ENCODE peak calls at places on chromosomes 1 and 21, in ten cellular contexts. I is GM06990, G is fibroblast of villous mesenchyme, O is AG04450, D is neural progenitor cell, Z is epithelial cell of proximal tubule, U is Caco-2, E is H1, T is lower lobe of right lung, Y is fibroblast of lung. R is an unnamed sample.

GRCh38 chr1:87044424-87044823 is 130.0 kb downstream of the HS2ST1 start:
- DNase-seq in I (no peak), G (no peak), O (no peak), D (no peak), Z (no peak), U (no peak), E (no peak), T (no peak), Y (no peak), R (peak)

GRCh38 chr1:199751524-199751923 is 276.0 kb upstream of the NR5A2 start:
- DNase-seq in I (no peak), G (no peak), O (no peak), D (no peak), Z (no peak), U (no peak), E (no peak), T (no peak), Y (no peak), R (no peak)

GRCh38 chr1:170831276-170831675 is 104.1 kb upstream of the MROH9 start:
- DNase-seq in I (no peak), G (no peak), O (no peak), D (no peak), Z (no peak), U (no peak), E (no peak), T (no peak), Y (no peak), R (no peak)

GRCh38 chr1:38736399-38736798 is 123.2 kb downstream of the RRAGC start:
- DNase-seq in I (no peak), G (no peak), O (no peak), D (no peak), Z (no peak), U (no peak), E (no peak), T (no peak), Y (no peak), R (no peak)

GRCh38 chr1:180542113-180542512 is 16.7 kb upstream of the OVAAL start:
- DNase-seq in I (no peak), G (no peak), O (no peak), D (no peak), Z (no peak), U (no peak), E (no peak), T (no peak), Y (no peak), R (no peak)

GRCh38 chr21:24395320-24395933 is 1211.9 kb downstream of the MRPL39 start:
- DNase-seq in I (no peak), G (no peak), O (no peak), D (no peak), Z (no peak), U (no peak), E (no peak), T (no peak), Y (peak), R (no peak)

GRCh38 chr1:29828526-29829447 is 592.5 kb downstream of the PTPRU start:
- DNase-seq in I (no peak), G (no peak), O (no peak), D (no peak), Z (no peak), U (no peak), E (no peak), T (no peak), Y (no peak), R (no peak)

GRCh38 chr21:35831791-35832190 is 228.5 kb downstream of the SETD4 start:
- DNase-seq in I (no peak), G (no peak), O (no peak), D (no peak), Z (no peak), U (no peak), E (no peak), T (no peak), Y (no peak), R (no peak)

GRCh38 chr1:160439718-160440117 is 39.4 kb downstream of the VANGL2 start:
- DNase-seq in I (no peak), G (no peak), O (no peak), D (no peak), Z (no peak), U (no peak), E (no peak), T (no peak), Y (no peak), R (no peak)

GRCh38 chr1:202161151-202162048 is 998 bp upstream of the PTPN7 start:
- DNase-seq in I (peak), G (no peak), O (no peak), D (no peak), Z (no peak), U (no peak), E (no peak), T (no peak), Y (no peak), R (no peak)

GRCh38 chr21:35512321-35512720 is 463.2 kb upstream of the RUNX1 start:
- DNase-seq in I (no peak), G (peak), O (no peak), D (no peak), Z (no peak), U (no peak), E (no peak), T (no peak), Y (peak), R (no peak)

GRCh38 chr1:214234635-214235025 is 46.3 kb upstream of the SMYD2 start:
- DNase-seq in I (no peak), G (no peak), O (no peak), D (no peak), Z (no peak), U (no peak), E (no peak), T (no peak), Y (peak), R (no peak)

GRCh38 chr1:246067432-246068021 is 439.6 kb downstream of the SMYD3 start:
- DNase-seq in I (no peak), G (peak), O (no peak), D (no peak), Z (no peak), U (no peak), E (no peak), T (no peak), Y (peak), R (peak)

GRCh38 chr1:246355421-246356230 is 151.5 kb downstream of the SMYD3 start:
- DNase-seq in I (no peak), G (no peak), O (no peak), D (peak), Z (no peak), U (no peak), E (no peak), T (no peak), Y (no peak), R (no peak)

GRCh38 chr21:26405735-26406361 is 167.2 kb downstream of the CYYR1 start:
- DNase-seq in I (no peak), G (peak), O (peak), D (peak), Z (peak), U (peak), E (no peak), T (no peak), Y (peak), R (peak)

GRCh38 chr1:162213281-162213909 is 143.9 kb downstream of the NOS1AP start:
- DNase-seq in I (no peak), G (peak), O (no peak), D (peak), Z (peak), U (no peak), E (no peak), T (peak), Y (peak), R (no peak)

GRCh38 chr1:160993544-160993943 is 27.4 kb downstream of the F11R start:
- DNase-seq in I (no peak), G (peak), O (peak), D (no peak), Z (no peak), U (no peak), E (no peak), T (no peak), Y (peak), R (peak)

GRCh38 chr1:41851589-41851988 is 67.1 kb downstream of the HIVEP3 start:
- DNase-seq in I (no peak), G (peak), O (no peak), D (no peak), Z (peak), U (no peak), E (no peak), T (no peak), Y (peak), R (peak)

GRCh38 chr1:238152119-238152518 is 261.4 kb upstream of the ZP4 start:
- DNase-seq in I (no peak), G (no peak), O (no peak), D (no peak), Z (no peak), U (no peak), E (no peak), T (no peak), Y (no peak), R (no peak)

GRCh38 chr1:208479435-208479834 is 235.3 kb upstream of the PLXNA2 start:
- DNase-seq in I (no peak), G (no peak), O (no peak), D (no peak), Z (no peak), U (no peak), E (no peak), T (no peak), Y (no peak), R (no peak)

GRCh38 chr1:56404561-56405030 is 174.8 kb downstream of the PLPP3 start:
- DNase-seq in I (no peak), G (no peak), O (no peak), D (no peak), Z (no peak), U (no peak), E (no peak), T (no peak), Y (no peak), R (no peak)

GRCh38 chr1:12610305-12610935 is 7.6 kb downstream of the DHRS3 start:
- DNase-seq in I (no peak), G (no peak), O (no peak), D (no peak), Z (no peak), U (no peak), E (no peak), T (no peak), Y (no peak), R (no peak)

GRCh38 chr1:58979085-58979484 is 195.2 kb upstream of the JUN start:
- DNase-seq in I (no peak), G (peak), O (no peak), D (no peak), Z (no peak), U (no peak), E (no peak), T (no peak), Y (no peak), R (no peak)

GRCh38 chr1:181258971-181259745 is 170.7 kb downstream of the IER5 start:
- DNase-seq in I (no peak), G (no peak), O (no peak), D (no peak), Z (no peak), U (no peak), E (no peak), T (no peak), Y (no peak), R (no peak)

GRCh38 chr1:53326598-53327182 is 1.2 kb downstream of the LRP8 start:
- DNase-seq in I (peak), G (peak), O (no peak), D (peak), Z (no peak), U (peak), E (no peak), T (peak), Y (no peak), R (no peak)

GRCh38 chr1:116185161-116185701 is 74.0 kb downstream of the MAB21L3 start:
- DNase-seq in I (peak), G (no peak), O (no peak), D (no peak), Z (no peak), U (no peak), E (no peak), T (no peak), Y (no peak), R (peak)

GRCh38 chr1:220156620-220157146 is 62.8 kb downstream of the IARS2 start:
- DNase-seq in I (no peak), G (no peak), O (no peak), D (no peak), Z (no peak), U (no peak), E (no peak), T (no peak), Y (no peak), R (no peak)
- H3K4me3 ChIP-seq in I (no peak), G (no peak), O (no peak), D (no peak), Z (no peak), U (no peak), E (no peak), T (no peak), Y (no peak), R (no peak)

GRCh38 chr1:151008244-151009205 is at the start of gene PRUNE1:
- DNase-seq in I (peak), G (peak), O (peak), D (peak), Z (peak), U (peak), E (peak), T (peak), Y (peak), R (peak)

GRCh38 chr1:151009206-151009587 is 948 bp downstream of the PRUNE1 start:
- DNase-seq in I (no peak), G (peak), O (peak), D (no peak), Z (no peak), U (no peak), E (no peak), T (no peak), Y (peak), R (no peak)

GRCh38 chr1:151007853-151008243 is 401 bp upstream of the PRUNE1 start:
- DNase-seq in I (no peak), G (no peak), O (no peak), D (no peak), Z (no peak), U (no peak), E (no peak), T (no peak), Y (no peak), R (no peak)

GRCh38 chr1:151005729-151006330 is 872 bp downstream of the MINDY1 start:
- DNase-seq in I (no peak), G (no peak), O (no peak), D (no peak), Z (no peak), U (no peak), E (no peak), T (no peak), Y (no peak), R (no peak)

GRCh38 chr1:151006331-151007052 is at the start of gene MINDY1:
- DNase-seq in I (peak), G (peak), O (peak), D (peak), Z (peak), U (peak), E (peak), T (peak), Y (peak), R (peak)
- TF ChIP-seq CTCF in I (peak), G (peak), O (peak), D (peak), Z (peak), U (peak), E (peak), T (peak), Y (peak), R (no peak)

GRCh38 chr1:16978139-16978538 is 2.3 kb downstream of the MFAP2 start:
- DNase-seq in I (no peak), G (no peak), O (no peak), D (no peak), Z (no peak), U (no peak), E (no peak), T (no peak), Y (no peak), R (no peak)

GRCh38 chr1:16980473-16981268 is at the start of gene MFAP2:
- DNase-seq in I (no peak), G (no peak), O (no peak), D (peak), Z (no peak), U (no peak), E (no peak), T (no peak), Y (no peak), R (no peak)

GRCh38 chr1:16978589-16979474 is 1.6 kb downstream of the MFAP2 start:
- DNase-seq in I (no peak), G (peak), O (peak), D (peak), Z (no peak), U (no peak), E (no peak), T (no peak), Y (peak), R (no peak)

GRCh38 chr1:16981269-16981849 is 939 bp upstream of the MFAP2 start:
- DNase-seq in I (no peak), G (peak), O (peak), D (no peak), Z (no peak), U (no peak), E (no peak), T (no peak), Y (peak), R (no peak)

GRCh38 chr1:16979475-16980327 is 719 bp downstream of the MFAP2 start:
- DNase-seq in I (no peak), G (peak), O (no peak), D (peak), Z (no peak), U (no peak), E (no peak), T (no peak), Y (peak), R (no peak)
- H3K4me3 ChIP-seq in I (no peak), G (peak), O (peak), D (peak), Z (peak), U (peak), E (peak), T (peak), Y (peak), R (no peak)

GRCh38 chr1:94854458-94855306 is 34.5 kb downstream of the SLC44A3 start:
- DNase-seq in I (peak), G (peak), O (peak), D (peak), Z (peak), U (peak), E (peak), T (peak), Y (peak), R (peak)

GRCh38 chr1:94851571-94851970 is 31.4 kb downstream of the SLC44A3 start:
- DNase-seq in I (no peak), G (no peak), O (no peak), D (no peak), Z (no peak), U (no peak), E (no peak), T (no peak), Y (no peak), R (no peak)

GRCh38 chr1:94855307-94855700 is 35.1 kb downstream of the SLC44A3 start:
- DNase-seq in I (no peak), G (no peak), O (no peak), D (no peak), Z (peak), U (no peak), E (no peak), T (no peak), Y (peak), R (no peak)

GRCh38 chr1:94856004-94856403 is 35.8 kb downstream of the SLC44A3 start:
- DNase-seq in I (no peak), G (no peak), O (no peak), D (no peak), Z (no peak), U (no peak), E (no peak), T (no peak), Y (no peak), R (no peak)

GRCh38 chr1:94852758-94853157 is 32.6 kb downstream of the SLC44A3 start:
- DNase-seq in I (no peak), G (peak), O (no peak), D (no peak), Z (no peak), U (no peak), E (no peak), T (no peak), Y (peak), R (no peak)
- TF ChIP-seq CTCF in I (no peak), G (peak), O (peak), D (no peak), Z (peak), U (no peak), E (no peak), T (no peak), Y (peak), R (no peak)

GRCh38 chr1:172219966-172220365 is 200.5 kb upstream of the C1orf105 start:
- DNase-seq in I (no peak), G (peak), O (peak), D (no peak), Z (no peak), U (no peak), E (no peak), T (no peak), Y (peak), R (no peak)

DNA sequence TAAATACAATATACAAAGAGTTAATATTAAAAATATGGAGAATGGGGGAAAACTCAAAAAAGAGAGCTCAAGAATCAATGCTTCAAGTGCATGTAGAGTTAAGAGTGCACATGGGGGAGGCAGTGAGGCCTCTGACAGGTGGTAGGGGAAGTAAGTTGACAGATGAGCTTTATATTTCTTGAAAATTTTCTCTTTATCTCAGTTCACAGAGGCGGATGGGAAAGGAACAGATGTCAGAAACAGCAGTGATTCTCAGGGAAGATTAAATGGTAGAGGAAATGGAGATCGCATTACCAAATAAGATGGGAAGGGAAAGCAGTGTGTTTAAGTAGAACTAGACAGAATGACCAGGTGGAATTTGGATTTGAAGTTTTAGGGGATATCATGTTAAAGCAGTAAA is 200.1 kb upstream of the C1orf105 start:
- DNase-seq in I (no peak), G (no peak), O (no peak), D (no peak), Z (no peak), U (no peak), E (no peak), T (no peak), Y (no peak), R (no peak)
- H3K4me3 ChIP-seq in I (no peak), G (no peak), O (no peak), D (no peak), Z (no peak), U (no peak), E (no peak), T (no peak), Y (no peak), R (no peak)

DNA sequence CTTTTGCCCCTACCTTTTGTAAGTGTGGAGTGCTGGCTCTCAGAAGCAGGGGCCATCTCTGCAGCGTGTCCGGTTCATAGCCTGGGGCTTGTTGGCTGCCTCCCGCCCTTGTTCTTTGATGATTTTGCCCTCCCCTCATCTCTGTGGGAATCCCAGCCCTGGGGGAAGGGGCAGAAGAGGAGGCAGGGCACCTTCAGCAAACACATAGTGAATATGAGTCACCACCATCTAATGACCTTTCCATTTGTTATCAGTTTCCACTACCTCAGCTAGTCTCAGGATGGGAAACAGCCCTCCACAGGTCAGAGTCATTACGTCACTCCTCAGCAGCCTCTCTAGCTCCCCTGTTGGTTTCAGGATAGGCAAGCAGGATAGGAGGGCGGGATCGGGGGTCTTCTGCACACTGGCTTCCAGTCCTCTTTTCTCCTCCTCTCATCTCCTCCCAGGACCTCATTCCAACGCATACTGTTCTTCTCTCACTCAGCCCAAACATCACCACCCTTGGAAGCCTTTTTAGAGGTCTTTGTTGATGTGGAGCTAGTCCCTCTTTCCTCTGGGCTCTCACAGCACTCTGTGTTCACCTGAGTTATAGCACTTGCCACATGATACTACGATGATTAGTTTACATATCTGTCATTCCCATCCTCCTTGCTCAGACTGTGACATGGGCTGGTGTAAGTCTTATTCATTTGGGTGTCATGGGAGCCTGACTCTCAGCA is 15.8 kb downstream of the GADD45A start:
- DNase-seq in I (no peak), G (peak), O (no peak), D (peak), Z (no peak), U (peak), E (peak), T (no peak), Y (no peak), R (no peak)
- TF ChIP-seq CTCF in I (no peak), G (no peak), O (peak), D (peak), Z (peak), U (peak), E (peak), T (no peak), Y (no peak), R (no peak)

GRCh38 chr21:41678016-41678935 is 88.6 kb downstream of the RIPK4 start:
- DNase-seq in I (no peak), G (no peak), O (no peak), D (no peak), Z (peak), U (peak), E (no peak), T (peak), Y (no peak), R (no peak)

GRCh38 chr21:41675574-41675973 is 91.3 kb downstream of the RIPK4 start:
- DNase-seq in I (no peak), G (no peak), O (no peak), D (no peak), Z (no peak), U (no peak), E (no peak), T (no peak), Y (no peak), R (no peak)

GRCh38 chr21:41674433-41674832 is 92.4 kb downstream of the RIPK4 start:
- DNase-seq in I (no peak), G (no peak), O (no peak), D (no peak), Z (no peak), U (no peak), E (no peak), T (no peak), Y (no peak), R (no peak)

GRCh38 chr21:41677671-41678015 is 89.2 kb downstream of the RIPK4 start:
- DNase-seq in I (no peak), G (no peak), O (no peak), D (no peak), Z (no peak), U (no peak), E (no peak), T (no peak), Y (no peak), R (no peak)

GRCh38 chr21:41676198-41676597 is 90.7 kb downstream of the RIPK4 start:
- DNase-seq in I (no peak), G (no peak), O (no peak), D (no peak), Z (no peak), U (no peak), E (no peak), T (no peak), Y (no peak), R (no peak)
- H3K4me3 ChIP-seq in I (no peak), G (no peak), O (no peak), D (no peak), Z (no peak), U (no peak), E (no peak), T (no peak), Y (no peak), R (no peak)